ENCODE peak calls at places on chromosome 17, in four cellular contexts. F, X, J and O are unnamed samples.
A peak's percentile ranks its signal among the peaks of the same experiment; 100 is the strongest.

GRCh38 chr17:69406906-69407305 is 7.6 kb upstream of the MAP2K6 start:
- DNase-seq in F (no peak), J (peak; percentile 25), X (no peak), O (no peak)

GRCh38 chr17:78225088-78225865 is 6.2 kb upstream of the TMEM235 start:
- DNase-seq in X (no peak), F (no peak), J (no peak), O (no peak)

GRCh38 chr17:64048805-64049204 is 28.4 kb upstream of the ICAM2 start:
- DNase-seq in J (no peak), X (no peak), F (no peak), O (no peak)

GRCh38 chr17:38533706-38534497 is 71.8 kb downstream of the SRCIN1 start:
- DNase-seq in X (peak; percentile 37), J (no peak), F (no peak), O (no peak)

GRCh38 chr17:49845210-49845782 is 2.6 kb downstream of the TAC4 start:
- DNase-seq in F (no peak), J (no peak), X (no peak), O (no peak)

GRCh38 chr17:82917656-82918345 is 78.0 kb upstream of the ZNF750 start:
- DNase-seq in J (peak; percentile 23), X (peak; percentile 59), F (no peak), O (peak; percentile 69)

GRCh38 chr17:61245706-61246135 is 153.9 kb upstream of the TBX2 start:
- DNase-seq in X (no peak), F (no peak), J (no peak), O (peak; percentile 79)

GRCh38 chr17:50840311-50840851 is 5.0 kb downstream of the WFIKKN2 start:
- DNase-seq in J (no peak), F (no peak), X (no peak), O (peak; percentile 31)

GRCh38 chr17:81865733-81866439 is 5.3 kb downstream of the ARHGDIA start:
- DNase-seq in J (no peak), F (no peak), X (no peak), O (peak; percentile 36)

GRCh38 chr17:68356520-68356919 is 65.2 kb downstream of the ARSG start:
- DNase-seq in J (no peak), X (no peak), F (no peak), O (no peak)

GRCh38 chr17:68587847-68588246 is 13.3 kb downstream of the FAM20A start:
- DNase-seq in F (no peak), J (no peak), X (no peak), O (no peak)

GRCh38 chr17:57365420-57365819 is 109.1 kb downstream of the MSI2 start:
- DNase-seq in F (no peak), J (no peak), X (no peak), O (no peak)

GRCh38 chr17:3910420-3911270 is 5.6 kb downstream of the P2RX1 start:
- DNase-seq in F (no peak), X (no peak), J (no peak), O (no peak)

GRCh38 chr17:3911271-3912053 is 4.8 kb downstream of the P2RX1 start:
- DNase-seq in X (peak; percentile 33), F (no peak), J (no peak), O (peak; percentile 59)

GRCh38 chr17:3913531-3914318 is 2.5 kb downstream of the P2RX1 start:
- DNase-seq in X (peak; percentile 78), J (peak; percentile 76), F (peak; percentile 74), O (peak; percentile 94)

GRCh38 chr17:3914319-3914685 is 2.0 kb downstream of the P2RX1 start:
- DNase-seq in F (no peak), J (no peak), X (no peak), O (no peak)

DNA sequence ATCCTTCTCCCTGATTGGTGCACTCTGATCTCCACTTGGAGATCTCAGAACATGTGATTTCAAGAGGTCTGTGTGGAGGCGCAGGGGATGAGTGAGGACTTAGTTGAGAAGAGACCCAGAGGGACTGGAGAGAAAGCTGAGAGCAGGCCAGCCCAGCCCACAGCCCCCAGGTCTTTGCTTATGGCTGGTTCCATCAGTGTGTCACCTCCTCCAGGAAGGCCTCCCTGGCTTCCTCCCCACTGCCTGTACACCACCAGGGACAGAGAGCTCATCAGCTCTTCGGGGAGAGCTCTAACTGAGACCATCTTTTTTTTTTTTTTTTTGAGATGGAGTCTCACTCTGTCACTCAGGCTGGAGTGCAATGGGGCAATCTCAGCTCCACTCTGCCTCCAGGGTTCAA is 3.4 kb downstream of the P2RX1 start:
- DNase-seq in F (no peak), X (no peak), J (no peak), O (no peak)
- H3K27ac ChIP-seq in F (no peak overlapping the region), X (no peak overlapping the region), J (no peak overlapping the region), O (no peak overlapping the region)

DNA sequence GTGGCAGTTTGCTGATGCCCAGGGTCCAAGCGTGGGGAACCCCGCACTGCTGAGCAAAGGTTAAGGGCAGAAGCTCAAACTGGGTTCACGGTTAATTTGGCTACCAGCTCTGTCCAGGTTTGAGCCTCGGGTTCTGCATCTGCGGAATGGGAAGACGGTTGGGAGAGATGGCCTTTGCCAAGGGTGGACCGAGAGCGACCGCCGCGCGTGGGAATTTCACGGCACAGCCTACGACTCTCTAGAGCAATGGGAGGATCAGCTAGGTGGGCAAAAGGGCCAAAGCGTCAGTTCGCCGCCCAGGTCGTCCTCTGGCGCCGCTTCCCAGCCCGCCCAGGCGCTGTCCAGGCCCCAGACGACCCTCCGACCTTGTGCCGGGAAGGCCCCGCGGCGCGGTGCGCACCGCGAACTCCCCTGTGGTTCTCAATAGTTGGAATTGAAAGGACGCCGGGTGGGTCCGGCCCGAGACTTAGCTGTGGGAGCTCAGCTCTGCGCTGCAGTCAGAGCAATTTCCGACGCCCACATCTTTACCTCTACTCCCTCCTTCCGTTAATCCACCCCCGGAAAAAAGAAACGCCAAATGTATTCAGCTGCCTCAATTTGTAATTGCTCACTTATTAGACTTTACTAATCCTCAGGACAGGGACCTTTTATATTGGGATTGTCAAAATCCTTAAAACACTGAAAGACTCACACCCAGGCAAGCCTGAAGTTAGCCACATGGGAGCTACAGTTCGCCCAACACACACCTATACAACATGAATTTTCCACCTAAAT is 2.5 kb upstream of the HS3ST3B1 start:
- DNase-seq in J (no peak), F (no peak), X (no peak), O (peak; percentile 46)
- H3K18ac ChIP-seq in J (no peak overlapping the region), F (peak overlapping the region; percentile 5), X (no peak overlapping the region), O (no peak overlapping the region)

GRCh38 chr17:75457047-75457654 is 716 bp downstream of the TMEM94 start:
- DNase-seq in X (peak; percentile 83), F (no peak), J (peak; percentile 45), O (peak; percentile 87)

GRCh38 chr17:75455896-75456416 is 479 bp upstream of the TMEM94 start:
- DNase-seq in X (no peak), J (no peak), F (no peak), O (no peak)

GRCh38 chr17:75459246-75459589 is 2.8 kb downstream of the TMEM94 start:
- DNase-seq in F (no peak), X (no peak), J (no peak), O (no peak)

GRCh38 chr17:75454193-75454592 is 2.2 kb upstream of the TMEM94 start:
- DNase-seq in F (no peak), X (no peak), J (no peak), O (no peak)

GRCh38 chr17:75456417-75457046 is at the start of gene TMEM94:
- DNase-seq in F (peak; percentile 95), J (peak; percentile 97), X (peak; percentile 99), O (peak; percentile 99)
- H3K4ac ChIP-seq in F (no peak within 1 kb of the TSS), J (peak within 1 kb of the TSS; percentile 96), X (peak within 1 kb of the TSS; percentile 77), O (no peak within 1 kb of the TSS)

GRCh38 chr17:35795871-35796265 is 427 bp upstream of the MMP28 start:
- DNase-seq in J (no peak), X (no peak), F (no peak), O (no peak)
- H3K27ac ChIP-seq in J (no peak overlapping the region), X (no peak overlapping the region), F (no peak overlapping the region), O (no peak overlapping the region)

GRCh38 chr17:47224971-47225370 is 15.8 kb downstream of the MYL4 start:
- DNase-seq in F (no peak), J (no peak), X (no peak), O (no peak)
- H3K18ac ChIP-seq in F (no peak overlapping the region), J (peak overlapping the region; percentile 91), X (no peak overlapping the region), O (no peak overlapping the region)

GRCh38 chr17:80068301-80069160 is 32.1 kb downstream of the CCDC40 start:
- DNase-seq in F (no peak), J (peak; percentile 89), X (peak; percentile 27), O (no peak)
- H3K4ac ChIP-seq in F (no peak overlapping the region), J (peak overlapping the region; percentile 85), X (no peak overlapping the region), O (no peak overlapping the region)

DNA sequence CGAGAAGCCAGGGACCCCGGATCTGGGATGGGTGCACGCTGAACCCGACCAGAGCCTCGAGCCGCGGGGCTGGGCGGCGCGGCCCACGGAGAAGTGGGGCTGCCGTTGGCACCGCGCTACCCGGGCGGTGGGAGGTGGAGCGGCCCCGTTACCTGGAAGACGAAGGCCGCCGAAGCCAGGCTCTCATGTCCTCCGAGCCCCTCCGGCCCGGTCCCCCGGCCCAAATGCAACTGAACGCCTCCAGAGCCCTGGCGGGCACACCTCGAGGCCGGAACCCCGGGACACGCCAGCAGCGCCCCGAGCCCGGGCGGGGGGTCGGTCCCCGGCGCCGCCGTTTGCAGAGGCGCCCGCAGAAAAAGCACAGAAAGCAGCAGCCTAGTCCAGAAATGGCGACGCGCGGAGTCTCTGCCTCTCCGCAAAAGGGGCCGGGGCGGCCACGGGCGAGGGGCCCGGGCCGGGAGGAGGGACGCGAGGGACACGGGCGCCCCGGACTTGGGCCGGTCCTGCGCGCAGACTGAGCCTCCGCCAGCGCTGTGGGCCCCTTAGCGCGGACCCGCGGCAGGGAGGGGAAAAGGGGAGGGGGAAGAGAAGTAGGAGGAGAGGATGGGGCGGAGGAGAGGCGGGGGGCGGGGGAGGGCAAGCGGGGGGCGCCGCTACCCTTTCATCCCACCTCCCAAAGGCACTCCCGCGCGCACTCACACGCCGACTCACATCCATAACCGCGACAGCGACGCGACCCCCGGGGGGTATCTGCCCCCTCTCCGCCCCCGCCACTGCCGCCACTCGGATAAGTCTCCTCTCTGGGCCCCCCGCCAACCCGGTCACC is 1.4 kb downstream of the AXIN2 start:
- DNase-seq in F (no peak), J (no peak), X (peak; percentile 74), O (peak; percentile 74)
- H3K27ac ChIP-seq in F (peak overlapping the region; percentile 94), J (no peak overlapping the region), X (peak overlapping the region; percentile 99), O (no peak overlapping the region)

DNA sequence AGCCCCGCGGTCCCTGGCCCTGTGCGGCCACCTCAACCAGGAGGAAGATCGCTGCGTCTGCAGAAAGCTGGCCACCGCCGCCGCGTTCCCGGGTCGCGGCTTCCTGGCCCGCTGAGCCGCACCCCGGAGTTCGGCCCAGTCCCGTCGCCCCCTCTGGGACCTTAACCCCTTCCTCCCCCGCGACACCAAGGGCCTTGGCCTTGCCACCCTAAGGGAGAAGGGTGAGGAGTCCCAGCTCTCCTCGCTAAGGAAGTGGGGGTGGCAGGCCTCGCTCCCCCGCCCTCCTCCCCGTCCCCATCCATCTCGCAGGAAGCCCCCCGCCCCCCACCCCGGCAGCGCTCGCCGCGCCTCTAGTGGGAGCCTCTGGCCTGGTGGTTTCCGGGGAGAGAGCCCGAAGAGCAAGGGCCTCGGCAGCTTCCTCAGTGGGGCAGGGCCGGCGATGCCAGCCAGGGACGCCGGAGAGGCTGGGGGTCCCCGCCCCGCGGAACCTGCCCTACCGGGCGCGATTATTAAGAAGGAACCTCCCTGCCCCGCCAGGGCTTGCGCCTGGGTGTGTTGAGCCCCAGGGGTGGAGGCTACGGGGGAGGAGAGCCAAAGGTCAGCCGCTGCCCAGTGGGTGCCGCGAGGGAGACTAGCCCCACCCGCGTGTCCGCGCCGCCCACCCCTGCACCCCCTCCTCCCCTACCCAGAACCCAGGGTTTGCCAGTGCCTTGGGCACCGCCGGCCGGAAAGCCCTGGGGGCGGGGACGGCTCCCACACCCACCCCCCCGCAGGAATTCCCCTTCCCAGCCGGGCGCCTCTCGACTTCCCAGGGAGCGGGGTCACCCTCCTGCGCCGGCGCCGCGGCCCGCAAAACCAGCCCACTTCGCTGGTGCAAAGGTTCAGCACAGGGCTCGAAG is 6.8 kb downstream of the CBX4 start:
- DNase-seq in X (no peak), F (no peak), J (no peak), O (peak; percentile 73)
- H3K18ac ChIP-seq in X (peak overlapping the region; percentile 54), F (peak overlapping the region; percentile 98), J (no peak overlapping the region), O (no peak overlapping the region)